ENCODE peak calls at places on chromosomes 11 and 22, in five cellular contexts. H is NCI-H2029 treated with DMSO at 0.1 percent for 48 hours; V is CD8-positive, alpha-beta T cell; O is CD8-positive, alpha-beta memory T cell; L is foreskin fibroblast. T is an unnamed sample.

GRCh38 chr11:134159652-134160051 is 64.1 kb downstream of the NCAPD3 start:
- DNase-seq in L (no peak), O (no peak), V (no peak), H (no peak), T (no peak)

GRCh38 chr11:26231252-26231661 is 100.7 kb upstream of the ANO3 start:
- DNase-seq in L (peak), O (no peak), V (no peak), H (no peak), T (peak)

GRCh38 chr11:44621784-44622183 is 56.3 kb downstream of the CD82 start:
- DNase-seq in L (no peak), V (peak), O (no peak), H (no peak), T (no peak)

GRCh38 chr11:122103366-122103765 is 12.6 kb downstream of the BLID start:
- DNase-seq in H (no peak), O (no peak), V (no peak), L (no peak), T (no peak)

GRCh38 chr11:68643576-68643975 is 40.8 kb upstream of the GAL start:
- DNase-seq in O (no peak), L (peak), V (no peak), H (no peak), T (peak)

GRCh38 chr22:36201630-36202312 is at the start of gene APOL4:
- DNase-seq in H (no peak), V (no peak), O (no peak), L (no peak), T (peak)

GRCh38 chr11:33723238-33723881 is 12.9 kb downstream of the CD59 start:
- DNase-seq in L (peak), H (no peak), O (no peak), V (no peak), T (peak)

GRCh38 chr22:43777204-43777671 is 34.9 kb downstream of the EFCAB6 start:
- DNase-seq in O (no peak), V (no peak), H (no peak), L (peak), T (peak)

GRCh38 chr22:30606455-30607299 is at the start of gene TCN2:
- DNase-seq in H (peak), O (no peak), L (peak), V (peak), T (peak)

GRCh38 chr22:20569059-20570058 is 61.9 kb downstream of the MED15 start:
- DNase-seq in O (peak), V (peak), H (no peak), L (peak), T (peak)

GRCh38 chr11:122751298-122752070 is 86.8 kb upstream of the CRTAM start:
- DNase-seq in V (no peak), O (no peak), H (no peak), L (peak), T (no peak)

GRCh38 chr11:100691886-100692285 is 4.8 kb downstream of the ARHGAP42 start:
- DNase-seq in H (no peak), L (no peak), O (no peak), V (no peak), T (no peak)

GRCh38 chr11:110455718-110456117 is 26.0 kb downstream of the FDX1 start:
- DNase-seq in L (no peak), O (no peak), H (no peak), V (no peak), T (no peak)

GRCh38 chr11:111604392-111605009 is 2.3 kb downstream of the SIK2 start:
- DNase-seq in H (peak), O (peak), L (no peak), V (no peak), T (peak)

GRCh38 chr11:121067912-121068652 is 33.0 kb upstream of the TECTA start:
- DNase-seq in L (no peak), O (no peak), V (no peak), H (no peak), T (no peak)

T was measured in dermis blood vessel endothelial cell.